ENCODE peak calls at places on chromosomes 11 and 22, in ten cellular contexts. One of them, this sample, is unnamed.
A peak's percentile ranks its signal among the peaks of the same experiment; 100 is the strongest.

GRCh38 chr11:35962373-35963138 is 18.7 kb downstream of the LDLRAD3 start:
- DNase-seq in sigmoid colon: no peak
- DNase-seq in HepG2: no peak
- DNase-seq in stomach: no peak
- DNase-seq in endothelial cell of umbilical vein: no peak
- DNase-seq in spleen: no peak
- DNase-seq in suprapubic skin: no peak
- DNase-seq in HCT116: no peak
- DNase-seq in GM23338: no peak
- DNase-seq in upper lobe of left lung: no peak
- DNase-seq in this sample: no peak

GRCh38 chr11:69140635-69141034 is 15.1 kb upstream of the SMIM38 start:
- DNase-seq in sigmoid colon: no peak
- DNase-seq in HepG2: no peak
- DNase-seq in stomach: peak; percentile 13
- DNase-seq in endothelial cell of umbilical vein: no peak
- DNase-seq in spleen: no peak
- DNase-seq in suprapubic skin: no peak
- DNase-seq in HCT116: no peak
- DNase-seq in GM23338: no peak
- DNase-seq in upper lobe of left lung: no peak
- DNase-seq in this sample: no peak

GRCh38 chr11:110373061-110373702 is 56.6 kb upstream of the FDX1 start:
- DNase-seq in sigmoid colon: no peak
- DNase-seq in HepG2: no peak
- DNase-seq in stomach: no peak
- DNase-seq in endothelial cell of umbilical vein: peak; percentile 53
- DNase-seq in spleen: no peak
- DNase-seq in suprapubic skin: no peak
- DNase-seq in HCT116: no peak
- DNase-seq in GM23338: no peak
- DNase-seq in upper lobe of left lung: no peak
- DNase-seq in this sample: no peak

GRCh38 chr11:67489203-67489859 is 6.5 kb downstream of the AIP start:
- DNase-seq in sigmoid colon: no peak
- DNase-seq in HepG2: no peak
- DNase-seq in stomach: no peak
- DNase-seq in endothelial cell of umbilical vein: no peak
- DNase-seq in spleen: no peak
- DNase-seq in suprapubic skin: no peak
- DNase-seq in HCT116: no peak
- DNase-seq in GM23338: no peak
- DNase-seq in upper lobe of left lung: peak; percentile 76
- DNase-seq in this sample: no peak

GRCh38 chr22:40431021-40431420 is 60.6 kb downstream of the SGSM3 start:
- DNase-seq in sigmoid colon: no peak
- DNase-seq in HepG2: no peak
- DNase-seq in stomach: no peak
- DNase-seq in endothelial cell of umbilical vein: no peak
- DNase-seq in spleen: no peak
- DNase-seq in suprapubic skin: no peak
- DNase-seq in HCT116: no peak
- DNase-seq in GM23338: no peak
- DNase-seq in upper lobe of left lung: no peak
- DNase-seq in this sample: no peak

GRCh38 chr11:125303186-125303585 is 138.6 kb downstream of the PKNOX2 start:
- DNase-seq in sigmoid colon: no peak
- DNase-seq in HepG2: no peak
- DNase-seq in stomach: no peak
- DNase-seq in endothelial cell of umbilical vein: no peak
- DNase-seq in spleen: no peak
- DNase-seq in suprapubic skin: no peak
- DNase-seq in HCT116: no peak
- DNase-seq in GM23338: no peak
- DNase-seq in upper lobe of left lung: no peak
- DNase-seq in this sample: no peak

GRCh38 chr22:35089139-35089538 is 23.2 kb downstream of the ISX start:
- DNase-seq in sigmoid colon: no peak
- DNase-seq in HepG2: no peak
- DNase-seq in stomach: no peak
- DNase-seq in endothelial cell of umbilical vein: no peak
- DNase-seq in spleen: no peak
- DNase-seq in suprapubic skin: no peak
- DNase-seq in HCT116: no peak
- DNase-seq in GM23338: no peak
- DNase-seq in upper lobe of left lung: no peak
- DNase-seq in this sample: no peak

GRCh38 chr11:23079382-23079813 is 219.1 kb upstream of the CCDC179 start:
- DNase-seq in sigmoid colon: no peak
- DNase-seq in HepG2: no peak
- DNase-seq in stomach: no peak
- DNase-seq in endothelial cell of umbilical vein: no peak
- DNase-seq in spleen: no peak
- DNase-seq in suprapubic skin: no peak
- DNase-seq in HCT116: no peak
- DNase-seq in GM23338: no peak
- DNase-seq in upper lobe of left lung: no peak
- DNase-seq in this sample: no peak

GRCh38 chr11:33043221-33043833 is 4.0 kb downstream of the TCP11L1 start:
- DNase-seq in sigmoid colon: no peak
- DNase-seq in HepG2: no peak
- DNase-seq in stomach: no peak
- DNase-seq in endothelial cell of umbilical vein: no peak
- DNase-seq in spleen: no peak
- DNase-seq in suprapubic skin: no peak
- DNase-seq in HCT116: no peak
- DNase-seq in GM23338: no peak
- DNase-seq in upper lobe of left lung: no peak
- DNase-seq in this sample: no peak

GRCh38 chr11:92268546-92268945 is 43.9 kb downstream of the FAT3 start:
- DNase-seq in sigmoid colon: no peak
- DNase-seq in HepG2: no peak
- DNase-seq in stomach: no peak
- DNase-seq in endothelial cell of umbilical vein: no peak
- DNase-seq in spleen: no peak
- DNase-seq in suprapubic skin: no peak
- DNase-seq in HCT116: no peak
- DNase-seq in GM23338: no peak
- DNase-seq in upper lobe of left lung: no peak
- DNase-seq in this sample: no peak

GRCh38 chr11:58768137-58768536 is 36.4 kb upstream of the GLYAT start:
- DNase-seq in sigmoid colon: no peak
- DNase-seq in HepG2: no peak
- DNase-seq in stomach: no peak
- DNase-seq in endothelial cell of umbilical vein: no peak
- DNase-seq in spleen: no peak
- DNase-seq in suprapubic skin: no peak
- DNase-seq in HCT116: no peak
- DNase-seq in GM23338: no peak
- DNase-seq in upper lobe of left lung: no peak
- DNase-seq in this sample: no peak

GRCh38 chr11:58769308-58769707 is 37.6 kb upstream of the GLYAT start:
- DNase-seq in sigmoid colon: no peak
- DNase-seq in HepG2: no peak
- DNase-seq in stomach: no peak
- DNase-seq in endothelial cell of umbilical vein: no peak
- DNase-seq in spleen: no peak
- DNase-seq in suprapubic skin: no peak
- DNase-seq in HCT116: no peak
- DNase-seq in GM23338: no peak
- DNase-seq in upper lobe of left lung: no peak
- DNase-seq in this sample: no peak

GRCh38 chr11:58770627-58771457 is 39.1 kb upstream of the GLYAT start:
- DNase-seq in sigmoid colon: no peak
- DNase-seq in HepG2: no peak
- DNase-seq in stomach: no peak
- DNase-seq in endothelial cell of umbilical vein: no peak
- DNase-seq in spleen: no peak
- DNase-seq in suprapubic skin: no peak
- DNase-seq in HCT116: peak; percentile 67
- DNase-seq in GM23338: no peak
- DNase-seq in upper lobe of left lung: no peak
- DNase-seq in this sample: no peak

GRCh38 chr11:58771458-58771855 is 39.7 kb upstream of the GLYAT start:
- DNase-seq in sigmoid colon: no peak
- DNase-seq in HepG2: no peak
- DNase-seq in stomach: no peak
- DNase-seq in endothelial cell of umbilical vein: no peak
- DNase-seq in spleen: no peak
- DNase-seq in suprapubic skin: no peak
- DNase-seq in HCT116: no peak
- DNase-seq in GM23338: no peak
- DNase-seq in upper lobe of left lung: no peak
- DNase-seq in this sample: no peak

GRCh38 chr11:58770166-58770565 is 38.4 kb upstream of the GLYAT start:
- DNase-seq in sigmoid colon: no peak
- DNase-seq in HepG2: no peak
- DNase-seq in stomach: no peak
- DNase-seq in endothelial cell of umbilical vein: no peak
- DNase-seq in spleen: no peak
- DNase-seq in suprapubic skin: no peak
- DNase-seq in HCT116: no peak
- DNase-seq in GM23338: no peak
- DNase-seq in upper lobe of left lung: no peak
- DNase-seq in this sample: no peak
- TF ChIP-seq POLR2AphosphoS5 in sigmoid colon: no peak
- TF ChIP-seq POLR2AphosphoS5 in HepG2: no peak
- TF ChIP-seq POLR2AphosphoS5 in stomach: no peak
- TF ChIP-seq POLR2AphosphoS5 in endothelial cell of umbilical vein: no peak
- TF ChIP-seq POLR2AphosphoS5 in spleen: no peak
- TF ChIP-seq POLR2AphosphoS5 in suprapubic skin: no peak
- TF ChIP-seq POLR2AphosphoS5 in HCT116: no peak
- TF ChIP-seq POLR2AphosphoS5 in GM23338: no peak
- TF ChIP-seq POLR2AphosphoS5 in upper lobe of left lung: no peak
- TF ChIP-seq POLR2AphosphoS5 in this sample: no peak

GRCh38 chr11:44615041-44615513 is 49.6 kb downstream of the CD82 start:
- DNase-seq in sigmoid colon: peak; percentile 52
- DNase-seq in HepG2: no peak
- DNase-seq in stomach: no peak
- DNase-seq in endothelial cell of umbilical vein: no peak
- DNase-seq in spleen: peak; percentile 74
- DNase-seq in suprapubic skin: no peak
- DNase-seq in HCT116: no peak
- DNase-seq in GM23338: no peak
- DNase-seq in upper lobe of left lung: no peak
- DNase-seq in this sample: no peak

GRCh38 chr11:44613081-44613628 is 47.7 kb downstream of the CD82 start:
- DNase-seq in sigmoid colon: no peak
- DNase-seq in HepG2: no peak
- DNase-seq in stomach: no peak
- DNase-seq in endothelial cell of umbilical vein: no peak
- DNase-seq in spleen: no peak
- DNase-seq in suprapubic skin: no peak
- DNase-seq in HCT116: no peak
- DNase-seq in GM23338: no peak
- DNase-seq in upper lobe of left lung: no peak
- DNase-seq in this sample: no peak

GRCh38 chr11:44611687-44612437 is 46.4 kb downstream of the CD82 start:
- DNase-seq in sigmoid colon: no peak
- DNase-seq in HepG2: no peak
- DNase-seq in stomach: no peak
- DNase-seq in endothelial cell of umbilical vein: no peak
- DNase-seq in spleen: peak; percentile 90
- DNase-seq in suprapubic skin: no peak
- DNase-seq in HCT116: no peak
- DNase-seq in GM23338: no peak
- DNase-seq in upper lobe of left lung: no peak
- DNase-seq in this sample: no peak

GRCh38 chr11:44615913-44616806 is 50.7 kb downstream of the CD82 start:
- DNase-seq in sigmoid colon: peak; percentile 55
- DNase-seq in HepG2: no peak
- DNase-seq in stomach: no peak
- DNase-seq in endothelial cell of umbilical vein: no peak
- DNase-seq in spleen: peak; percentile 72
- DNase-seq in suprapubic skin: no peak
- DNase-seq in HCT116: no peak
- DNase-seq in GM23338: no peak
- DNase-seq in upper lobe of left lung: no peak
- DNase-seq in this sample: no peak

GRCh38 chr11:44614281-44614680 is 48.8 kb downstream of the CD82 start:
- DNase-seq in sigmoid colon: no peak
- DNase-seq in HepG2: no peak
- DNase-seq in stomach: no peak
- DNase-seq in endothelial cell of umbilical vein: no peak
- DNase-seq in spleen: peak; percentile 68
- DNase-seq in suprapubic skin: no peak
- DNase-seq in HCT116: no peak
- DNase-seq in GM23338: no peak
- DNase-seq in upper lobe of left lung: no peak
- DNase-seq in this sample: no peak
- H3K4me1 ChIP-seq in sigmoid colon: peaks cover 24% of the 10 kb centered on the region
- H3K4me1 ChIP-seq in HepG2: no peaks in the 10 kb centered on the region
- H3K4me1 ChIP-seq in stomach: peaks cover 49% of the 10 kb centered on the region
- H3K4me1 ChIP-seq in endothelial cell of umbilical vein: peaks cover 7% of the 10 kb centered on the region
- H3K4me1 ChIP-seq in spleen: peaks cover 76% of the 10 kb centered on the region
- H3K4me1 ChIP-seq in suprapubic skin: peaks cover 14% of the 10 kb centered on the region
- H3K4me1 ChIP-seq in HCT116: no peaks in the 10 kb centered on the region
- H3K4me1 ChIP-seq in GM23338: no peaks in the 10 kb centered on the region
- H3K4me1 ChIP-seq in upper lobe of left lung: peaks cover 29% of the 10 kb centered on the region
- H3K4me1 ChIP-seq in this sample: no peaks in the 10 kb centered on the region

GRCh38 chr11:47394322-47395224 is 13.8 kb upstream of the SLC39A13 start:
- DNase-seq in sigmoid colon: peak; percentile 61
- DNase-seq in HepG2: peak; percentile 38
- DNase-seq in stomach: peak; percentile 52
- DNase-seq in endothelial cell of umbilical vein: peak; percentile 93
- DNase-seq in spleen: peak; percentile 96
- DNase-seq in suprapubic skin: no peak
- DNase-seq in HCT116: no peak
- DNase-seq in GM23338: no peak
- DNase-seq in upper lobe of left lung: peak; percentile 89
- DNase-seq in this sample: no peak
- H3K4me3 ChIP-seq in sigmoid colon: no peak overlapping the region
- H3K4me3 ChIP-seq in HepG2: no peak overlapping the region
- H3K4me3 ChIP-seq in stomach: no peak overlapping the region
- H3K4me3 ChIP-seq in endothelial cell of umbilical vein: no peak overlapping the region
- H3K4me3 ChIP-seq in spleen: peak overlapping the region; percentile 68
- H3K4me3 ChIP-seq in suprapubic skin: peak overlapping the region; percentile 13
- H3K4me3 ChIP-seq in HCT116: no peak overlapping the region
- H3K4me3 ChIP-seq in GM23338: no peak overlapping the region
- H3K4me3 ChIP-seq in upper lobe of left lung: no peak overlapping the region
- H3K4me3 ChIP-seq in this sample: no peak overlapping the region

DNA sequence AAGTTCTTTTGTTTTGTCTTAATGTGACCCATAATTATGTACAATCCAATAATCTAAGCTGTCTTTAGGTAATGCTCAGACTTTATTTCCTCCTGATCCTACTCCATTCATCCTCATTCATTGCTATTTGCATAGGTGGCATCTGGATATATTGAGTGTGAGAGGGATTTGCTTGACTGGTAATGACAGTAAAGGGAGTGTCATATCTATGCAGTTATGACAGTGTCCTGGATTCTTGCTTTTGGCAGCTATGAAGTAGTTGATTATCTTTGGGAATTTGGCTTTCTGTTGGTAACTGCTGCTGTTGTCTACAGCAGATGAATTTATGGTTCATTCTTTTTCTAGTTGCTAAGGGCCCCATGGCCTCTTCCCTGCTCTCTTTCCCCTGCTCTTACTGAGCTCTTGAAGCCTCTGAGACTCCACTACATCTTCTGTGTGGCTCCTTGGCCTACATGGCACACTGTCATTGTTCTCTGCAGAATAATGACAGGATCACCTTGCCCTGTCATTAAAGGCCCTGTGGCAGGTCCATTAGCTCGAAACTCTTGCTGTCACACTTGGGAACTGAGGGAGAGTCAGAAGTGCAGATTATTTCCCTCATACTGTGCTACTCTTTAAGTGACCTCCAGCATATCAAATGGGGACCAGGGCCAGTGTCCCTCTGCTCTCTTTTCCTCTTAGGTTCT is 20.1 kb upstream of the ACAT1 start:
- DNase-seq in sigmoid colon: no peak
- DNase-seq in HepG2: no peak
- DNase-seq in stomach: no peak
- DNase-seq in endothelial cell of umbilical vein: no peak
- DNase-seq in spleen: no peak
- DNase-seq in suprapubic skin: no peak
- DNase-seq in HCT116: no peak
- DNase-seq in GM23338: no peak
- DNase-seq in upper lobe of left lung: no peak
- DNase-seq in this sample: no peak
- TF ChIP-seq POLR2AphosphoS5 in sigmoid colon: no peak
- TF ChIP-seq POLR2AphosphoS5 in HepG2: no peak
- TF ChIP-seq POLR2AphosphoS5 in stomach: no peak
- TF ChIP-seq POLR2AphosphoS5 in endothelial cell of umbilical vein: no peak
- TF ChIP-seq POLR2AphosphoS5 in spleen: no peak
- TF ChIP-seq POLR2AphosphoS5 in suprapubic skin: no peak
- TF ChIP-seq POLR2AphosphoS5 in HCT116: no peak
- TF ChIP-seq POLR2AphosphoS5 in GM23338: no peak
- TF ChIP-seq POLR2AphosphoS5 in upper lobe of left lung: no peak
- TF ChIP-seq POLR2AphosphoS5 in this sample: no peak